ENCODE peak calls at places on chromosomes 7 and 10, in six cellular contexts. N, K, J, Y, C and Q are unnamed samples.

GRCh38 chr7:108351715-108352114 is 104.5 kb downstream of the NRCAM start:
- DNase-seq in N (no peak), K (no peak), J (no peak), Y (no peak), C (no peak), Q (no peak)

GRCh38 chr10:48516878-48517277 is 88.0 kb downstream of the ARHGAP22 start:
- DNase-seq in N (no peak), K (no peak), J (no peak), Y (no peak), C (no peak), Q (no peak)

GRCh38 chr10:36254191-36254590 is 612.1 kb upstream of the FZD8 start:
- DNase-seq in N (no peak), K (peak; percentile 16), J (peak; percentile 89), Y (no peak), C (no peak), Q (no peak)

GRCh38 chr7:633381-634018 is 93.0 kb upstream of the DNAAF5 start:
- DNase-seq in N (no peak), K (no peak), J (peak; percentile 30), Y (no peak), C (no peak), Q (no peak)

GRCh38 chr10:67784584-67784983 is 53.4 kb downstream of the DNAJC12 start:
- DNase-seq in N (no peak), K (peak; percentile 8), J (no peak), Y (no peak), C (peak; percentile 28), Q (no peak)

GRCh38 chr10:23196915-23197314 is 4.8 kb downstream of the PTF1A start:
- DNase-seq in N (no peak), K (no peak), J (no peak), Y (no peak), C (no peak), Q (no peak)

GRCh38 chr7:41085244-41085643 is 617.6 kb downstream of the INHBA start:
- DNase-seq in N (no peak), K (peak; percentile 73), J (no peak), Y (no peak), C (no peak), Q (no peak)

GRCh38 chr10:114943000-114943399 is 5.0 kb downstream of the TRUB1 start:
- DNase-seq in N (no peak), K (no peak), J (no peak), Y (no peak), C (no peak), Q (no peak)

GRCh38 chr10:75544923-75545322 is 113.5 kb downstream of the LRMDA start:
- DNase-seq in N (no peak), K (no peak), J (no peak), Y (no peak), C (no peak), Q (no peak)

GRCh38 chr7:1080251-1080917 is 7.5 kb upstream of the GPER1 start:
- DNase-seq in N (no peak), K (no peak), J (no peak), Y (no peak), C (no peak), Q (no peak)

GRCh38 chr10:100890696-100891271 is 22.0 kb upstream of the SLF2 start:
- DNase-seq in N (no peak), K (peak; percentile 98), J (no peak), Y (no peak), C (peak; percentile 95), Q (no peak)

GRCh38 chr7:95045236-95045923 is 138.0 kb downstream of the PPP1R9A start:
- DNase-seq in N (no peak), K (no peak), J (no peak), Y (no peak), C (no peak), Q (no peak)

GRCh38 chr10:42488416-42488815 is 150.0 kb downstream of the ZNF33B start:
- DNase-seq in N (no peak), K (peak; percentile 31), J (no peak), Y (no peak), C (peak; percentile 48), Q (no peak)

GRCh38 chr10:69179089-69179742 is 818 bp upstream of the SUPV3L1 start:
- DNase-seq in N (no peak), K (no peak), J (no peak), Y (no peak), C (peak; percentile 5), Q (no peak)

GRCh38 chr7:101185258-101185839 is 5.3 kb upstream of the NAT16 start:
- DNase-seq in N (no peak), K (peak; percentile 55), J (no peak), Y (peak; percentile 11), C (no peak), Q (no peak)

GRCh38 chr10:24505759-24506158 is 217.9 kb downstream of the ARHGAP21 start:
- DNase-seq in N (no peak), K (no peak), J (no peak), Y (no peak), C (no peak), Q (no peak)

GRCh38 chr10:123301077-123301875 is 147.1 kb downstream of the BUB3 start:
- DNase-seq in N (no peak), K (no peak), J (no peak), Y (peak; percentile 68), C (no peak), Q (no peak)

GRCh38 chr7:66353547-66353946 is 148.4 kb downstream of the TPST1 start:
- DNase-seq in N (no peak), K (peak; percentile 58), J (no peak), Y (no peak), C (peak; percentile 94), Q (no peak)

GRCh38 chr7:87420173-87420572 is 55.3 kb downstream of the ABCB4 start:
- DNase-seq in N (no peak), K (no peak), J (no peak), Y (no peak), C (no peak), Q (no peak)

GRCh38 chr10:79070611-79071534 is 2.1 kb downstream of the ZMIZ1 start:
- DNase-seq in N (no peak), K (peak; percentile 69), J (peak; percentile 89), Y (peak; percentile 64), C (peak; percentile 69), Q (peak; percentile 12)

GRCh38 chr7:30134011-30134410 is 775 bp upstream of the MTURN start:
- DNase-seq in N (no peak), K (no peak), J (no peak), Y (no peak), C (no peak), Q (no peak)

GRCh38 chr10:88896336-88897018 is 16.4 kb downstream of the STAMBPL1 start:
- DNase-seq in N (no peak), K (no peak), J (no peak), Y (no peak), C (no peak), Q (no peak)

GRCh38 chr10:116668018-116668417 is 47.3 kb downstream of the PNLIPRP2 start:
- DNase-seq in N (no peak), K (no peak), J (no peak), Y (no peak), C (no peak), Q (no peak)

GRCh38 chr10:59675812-59676211 is 33.8 kb downstream of the SLC16A9 start:
- DNase-seq in N (no peak), K (no peak), J (no peak), Y (no peak), C (no peak), Q (no peak)

GRCh38 chr10:91061187-91061586 is 140.3 kb upstream of the ANKRD1 start:
- DNase-seq in N (no peak), K (no peak), J (no peak), Y (no peak), C (no peak), Q (no peak)

GRCh38 chr7:116592445-116592844 is 67.6 kb downstream of the CAV1 start:
- DNase-seq in N (no peak), K (no peak), J (no peak), Y (no peak), C (no peak), Q (no peak)

GRCh38 chr7:17299477-17299991 is 1.1 kb downstream of the AHR start:
- DNase-seq in N (no peak), K (peak; percentile 24), J (no peak), Y (no peak), C (no peak), Q (no peak)

GRCh38 chr7:80070391-80070790 is 64.2 kb upstream of the GNAI1 start:
- DNase-seq in N (no peak), K (peak; percentile 49), J (no peak), Y (no peak), C (no peak), Q (no peak)

GRCh38 chr10:59753267-59753666 is at the start of gene MRLN:
- DNase-seq in N (no peak), K (no peak), J (no peak), Y (no peak), C (no peak), Q (no peak)

GRCh38 chr7:5831196-5831595 is 49.4 kb upstream of the OCM start:
- DNase-seq in N (no peak), K (peak; percentile 5), J (peak; percentile 65), Y (peak; percentile 72), C (no peak), Q (no peak)

GRCh38 chr10:20993387-20994170 is 96.5 kb upstream of the NEBL start:
- DNase-seq in N (no peak), K (no peak), J (no peak), Y (no peak), C (no peak), Q (no peak)

GRCh38 chr7:33201821-33202220 is 72.5 kb downstream of the BBS9 start:
- DNase-seq in N (no peak), K (no peak), J (no peak), Y (no peak), C (no peak), Q (no peak)

GRCh38 chr7:30459591-30460245 is 18.9 kb downstream of the NOD1 start:
- DNase-seq in N (no peak), K (peak; percentile 95), J (peak; percentile 82), Y (no peak), C (peak; percentile 91), Q (no peak)

GRCh38 chr10:86650151-86650550 is 4.2 kb upstream of the OPN4 start:
- DNase-seq in N (no peak), K (no peak), J (no peak), Y (no peak), C (no peak), Q (no peak)

GRCh38 chr10:7475954-7476353 is 65.1 kb upstream of the SFMBT2 start:
- DNase-seq in N (no peak), K (no peak), J (no peak), Y (no peak), C (no peak), Q (no peak)

GRCh38 chr7:12715372-12716133 is 28.1 kb downstream of the ARL4A start:
- DNase-seq in N (no peak), K (peak; percentile 95), J (peak; percentile 63), Y (peak; percentile 63), C (peak; percentile 84), Q (no peak)

GRCh38 chr7:27994639-27995038 is 186.0 kb downstream of the JAZF1 start:
- DNase-seq in N (no peak), K (peak; percentile 22), J (no peak), Y (no peak), C (no peak), Q (no peak)

GRCh38 chr10:77863446-77863845 is 63.1 kb downstream of the DLG5 start:
- DNase-seq in N (no peak), K (no peak), J (no peak), Y (no peak), C (no peak), Q (no peak)

GRCh38 chr7:141945356-141945755 is 1.4 kb downstream of the CLEC5A start:
- DNase-seq in N (no peak), K (no peak), J (no peak), Y (no peak), C (no peak), Q (no peak)